ENCODE peak calls at places on chromosomes 4 and X, in six cellular contexts. O is mesendoderm, Z is neuronal stem cell, H is IMR-90, Y is H1, M is mesenchymal stem cell. K is an unnamed sample.

GRCh38 chr4:54586343-54586953 is 71.3 kb upstream of the KIT start:
- DNase-seq in H (peak; percentile 70), M (peak; percentile 88), Z (no peak), Y (no peak), O (no peak), K (peak; percentile 7)

GRCh38 chr4:87872043-87872442 is 39.3 kb downstream of the MEPE start:
- DNase-seq in M (no peak), Z (no peak), H (no peak), Y (no peak), O (no peak), K (no peak)

GRCh38 chrX:74242484-74243138 is 61.4 kb upstream of the ZCCHC13 start:
- DNase-seq in Z (no peak), H (peak; percentile 11), O (no peak), M (peak; percentile 61), Y (no peak), K (no peak)

GRCh38 chr4:93841803-93842202 is 13.2 kb downstream of the ATOH1 start:
- DNase-seq in H (no peak), Z (no peak), M (no peak), Y (no peak), O (no peak), K (no peak)

GRCh38 chr4:16082424-16083216 is 1.2 kb downstream of the PROM1 start:
- DNase-seq in Y (peak; percentile 70), O (peak; percentile 97), H (no peak), Z (peak; percentile 82), M (peak; percentile 43), K (peak; percentile 63)

GRCh38 chr4:5760246-5760645 is 49.2 kb downstream of the EVC start:
- DNase-seq in Z (no peak), H (no peak), M (no peak), Y (no peak), O (no peak), K (no peak)

GRCh38 chr4:70902577-70903281 is 560 bp downstream of the MOB1B start:
- DNase-seq in H (peak; percentile 21), M (peak; percentile 60), Y (no peak), Z (peak; percentile 11), O (peak; percentile 55), K (peak; percentile 30)

GRCh38 chrX:23578079-23578478 is 89.2 kb upstream of the PRDX4 start:
- DNase-seq in O (no peak), M (no peak), Y (no peak), Z (no peak), H (no peak), K (no peak)

GRCh38 chr4:60463846-60464502 is 736.2 kb upstream of the ADGRL3 start:
- DNase-seq in Y (no peak), H (no peak), O (peak; percentile 42), M (peak; percentile 10), Z (no peak), K (peak; percentile 59)

GRCh38 chrX:107454302-107454701 is 4.8 kb downstream of the FRMPD3 start:
- DNase-seq in M (no peak), Y (no peak), Z (no peak), H (peak; percentile 2), O (no peak), K (no peak)

GRCh38 chrX:112941209-112941788 is 100.7 kb upstream of the AMOT start:
- DNase-seq in Z (no peak), H (peak; percentile 1), Y (no peak), O (no peak), M (no peak), K (peak; percentile 29)

GRCh38 chr4:90120037-90120436 is 7.2 kb upstream of the CCSER1 start:
- DNase-seq in H (no peak), Y (no peak), Z (no peak), O (peak; percentile 60), M (no peak), K (no peak)

GRCh38 chr4:86960557-86960959 is 25.7 kb downstream of the AFF1 start:
- DNase-seq in M (peak; percentile 56), Z (peak; percentile 23), Y (no peak), O (peak; percentile 63), H (peak; percentile 46), K (no peak)

GRCh38 chr4:142944565-142944964 is 98.5 kb upstream of the INPP4B start:
- DNase-seq in H (no peak), M (no peak), Z (no peak), Y (no peak), O (no peak), K (no peak)

GRCh38 chr4:144355809-144356757 is 215.6 kb upstream of the GYPA start:
- DNase-seq in H (peak; percentile 78), Z (peak; percentile 80), Y (no peak), M (peak; percentile 94), O (peak; percentile 90), K (peak; percentile 6)

GRCh38 chr4:181860157-181860556 is 383.0 kb upstream of the TENM3 start:
- DNase-seq in M (no peak), H (peak; percentile 42), Y (no peak), Z (no peak), O (no peak), K (no peak)

GRCh38 chr4:128961405-128961804 is 131.9 kb downstream of the SCLT1 start:
- DNase-seq in Y (no peak), O (no peak), Z (no peak), M (no peak), H (no peak), K (no peak)

GRCh38 chr4:98293089-98293887 is 32.1 kb downstream of the RAP1GDS1 start:
- DNase-seq in Z (no peak), M (no peak), H (peak; percentile 33), Y (no peak), O (peak; percentile 34), K (peak; percentile 9)

GRCh38 chrX:154603438-154604430 is 15.3 kb downstream of the CTAG1B start:
- DNase-seq in Y (no peak), M (peak; percentile 45), O (peak; percentile 53), H (peak; percentile 57), Z (no peak), K (no peak)

GRCh38 chr4:113653871-113654270 is 107.7 kb downstream of the CAMK2D start:
- DNase-seq in Z (no peak), Y (no peak), M (no peak), O (no peak), H (no peak), K (no peak)

GRCh38 chr4:141036786-141037185 is 96.5 kb downstream of the RNF150 start:
- DNase-seq in Z (no peak), O (no peak), H (peak; percentile 23), M (peak; percentile 58), Y (no peak), K (no peak)

GRCh38 chrX:63784902-63785692 is at the start of gene ARHGEF9:
- DNase-seq in M (peak; percentile 22), H (no peak), O (peak; percentile 78), Z (peak; percentile 44), Y (peak; percentile 34), K (no peak)
- H3K4me3 ChIP-seq in M (peak within 1 kb of the TSS; percentile 62), H (peak within 1 kb of the TSS; percentile 18), O (no peak within 1 kb of the TSS), Z (peak within 1 kb of the TSS; percentile 83), Y (peak within 1 kb of the TSS; percentile 65), K (no peak within 1 kb of the TSS)

DNA sequence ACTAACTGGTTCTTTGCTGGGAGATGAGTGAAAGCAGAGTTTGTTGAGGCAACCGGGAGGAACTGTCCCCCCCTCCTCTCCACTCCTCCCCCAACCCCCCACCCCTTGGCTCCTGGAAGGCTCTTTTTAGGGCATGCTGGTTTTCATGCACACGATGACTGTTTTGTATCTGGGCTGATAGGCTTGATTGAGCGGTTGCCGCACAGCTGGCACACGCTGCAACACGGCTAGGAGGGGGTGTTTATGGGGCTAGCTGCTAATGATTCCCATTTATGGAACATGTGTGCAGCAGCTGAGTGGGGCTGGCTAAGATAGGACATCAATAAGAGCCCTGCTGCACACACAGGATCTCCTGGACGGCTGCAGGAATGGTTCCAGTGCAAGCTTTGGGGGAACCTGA is 137.3 kb downstream of the SMIM20 start:
- DNase-seq in Z (no peak), Y (no peak), O (no peak), M (no peak), H (no peak), K (no peak)
- H3K27ac ChIP-seq in Z (no peak overlapping the region), Y (no peak overlapping the region), O (no peak overlapping the region), M (no peak overlapping the region), H (no peak overlapping the region), K (no peak overlapping the region)

GRCh38 chr4:124713213-124713592 is 671 bp upstream of the ANKRD50 start:
- DNase-seq in Z (no peak), M (peak; percentile 89), Y (peak; percentile 33), H (peak; percentile 79), O (no peak), K (peak; percentile 87)

GRCh38 chr4:124711469-124712416 is 789 bp downstream of the ANKRD50 start:
- DNase-seq in M (peak; percentile 81), H (peak; percentile 79), O (peak; percentile 84), Z (peak; percentile 20), Y (peak; percentile 38), K (peak; percentile 72)

GRCh38 chr4:124710253-124710849 is 2.2 kb downstream of the ANKRD50 start:
- DNase-seq in H (peak; percentile 34), M (peak; percentile 48), Y (no peak), Z (no peak), O (peak; percentile 7), K (peak; percentile 25)

GRCh38 chr4:124710911-124711310 is 1.6 kb downstream of the ANKRD50 start:
- DNase-seq in H (no peak), M (peak; percentile 28), Y (no peak), Z (no peak), O (no peak), K (no peak)

DNA sequence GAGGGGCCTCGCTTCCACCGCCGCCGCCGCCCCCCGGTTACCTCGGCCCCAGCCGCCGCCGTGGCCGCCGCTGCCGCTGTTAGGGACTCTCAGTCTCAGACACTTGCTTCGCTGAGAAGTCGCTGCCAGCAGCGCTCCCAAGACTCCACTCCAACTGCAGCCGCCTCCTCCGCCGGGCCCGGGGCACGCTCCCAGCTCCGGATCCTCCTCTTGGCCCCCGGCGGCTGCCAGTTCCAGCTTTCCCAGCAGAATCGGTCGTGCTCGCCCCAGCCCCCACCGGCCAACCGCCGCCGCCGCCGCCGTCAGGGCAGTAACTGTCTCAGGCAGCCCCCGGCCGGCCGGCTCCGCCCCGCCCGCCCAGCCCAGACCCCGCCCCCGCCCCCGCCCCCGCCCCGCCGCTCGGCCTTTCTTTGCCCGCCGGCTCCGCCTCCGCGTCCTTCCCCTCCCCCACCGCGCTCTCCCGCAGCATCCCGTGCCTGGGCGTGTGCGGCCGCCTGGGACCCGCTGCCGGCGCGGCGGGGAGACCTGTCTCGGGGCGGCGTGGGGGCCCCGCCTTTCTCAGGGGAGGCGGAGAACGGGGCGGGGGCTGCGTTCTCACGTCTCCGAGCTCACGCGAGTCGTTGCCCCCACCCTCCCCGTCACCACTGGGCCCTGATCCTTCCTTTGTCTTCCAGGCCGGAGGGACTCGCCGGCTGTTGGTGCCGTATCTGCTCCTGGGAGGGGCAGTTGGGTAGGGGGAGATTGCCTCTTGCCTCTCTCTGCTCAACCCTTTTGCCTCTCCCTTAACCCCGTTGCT is at the start of gene ANKRD50:
- DNase-seq in O (peak; percentile 98), Z (peak; percentile 92), H (peak; percentile 94), Y (peak; percentile 87), M (peak; percentile 96), K (peak; percentile 86)
- H4K8ac ChIP-seq in O (no peak within 1 kb of the TSS), Z (no peak within 1 kb of the TSS), H (peak within 1 kb of the TSS; percentile 99), Y (peak within 1 kb of the TSS; percentile 94), M (peak within 1 kb of the TSS; percentile 88), K (peak within 1 kb of the TSS; percentile 90)

GRCh38 chrX:55451125-55451524 is 802 bp upstream of the MAGEH1 start:
- DNase-seq in Z (no peak), H (no peak), O (no peak), M (no peak), Y (no peak), K (no peak)

GRCh38 chrX:55452825-55453124 is 848 bp downstream of the MAGEH1 start:
- DNase-seq in H (no peak), M (no peak), O (no peak), Z (no peak), Y (no peak), K (no peak)

GRCh38 chrX:55450259-55450658 is 1.7 kb upstream of the MAGEH1 start:
- DNase-seq in H (peak; percentile 12), Y (no peak), O (peak; percentile 10), Z (no peak), M (peak; percentile 6), K (no peak)

GRCh38 chrX:55451990-55452824 is at the start of gene MAGEH1:
- DNase-seq in M (peak; percentile 76), Y (peak; percentile 15), Z (peak; percentile 49), O (peak; percentile 86), H (peak; percentile 79), K (peak; percentile 10)

GRCh38 chrX:55451626-55451989 is 319 bp upstream of the MAGEH1 start:
- DNase-seq in H (no peak), M (no peak), Y (no peak), O (no peak), Z (no peak), K (no peak)
- H3K4me3 ChIP-seq in H (peak overlapping the region; percentile 88), M (peak overlapping the region; percentile 89), Y (peak overlapping the region; percentile 40), O (no peak overlapping the region), Z (peak overlapping the region; percentile 71), K (peak overlapping the region; percentile 56)

K was measured in trophoblast cell.